ENCODE peak calls at places on chromosome 10, in five cellular contexts. H is NCI-H1417; Y is stimulated activated naive CD8-positive, alpha-beta T cell treated with anti-CD3 and anti-CD28 coated beads, Interleukin-15, Interleukin-2, amounts not matched to agents 100 U/mL and 50 U/mL, for 24 hours; T is breast epithelium; I is ELR. X is an unnamed sample.

GRCh38 chr10:3468919-3469638 is 296.5 kb upstream of the PITRM1 start:
- DNase-seq in H (no peak), I (peak; percentile 93), T (no peak), Y (no peak), X (no peak)

GRCh38 chr10:101400529-101400928 is 46.6 kb downstream of the BTRC start:
- DNase-seq in I (peak; percentile 12), T (no peak), H (no peak), Y (no peak), X (no peak)

GRCh38 chr10:7950981-7951847 is 103.3 kb upstream of the GATA3 start:
- DNase-seq in T (no peak), Y (no peak), H (no peak), I (peak; percentile 28), X (no peak)

GRCh38 chr10:118106426-118106825 is 59.7 kb upstream of the RAB11FIP2 start:
- DNase-seq in I (peak; percentile 45), H (no peak), T (no peak), Y (no peak), X (no peak)

GRCh38 chr10:89382757-89383156 is 4.9 kb downstream of the IFIT1B start:
- DNase-seq in H (no peak), T (no peak), Y (no peak), I (no peak), X (no peak)

GRCh38 chr10:79318369-79318768 is 28.9 kb upstream of the PPIF start:
- DNase-seq in Y (peak; percentile 20), H (no peak), T (no peak), I (no peak), X (no peak)

GRCh38 chr10:16686081-16686902 is 130.9 kb downstream of the RSU1 start:
- DNase-seq in T (no peak), I (no peak), H (no peak), Y (no peak), X (no peak)

GRCh38 chr10:58781873-58782488 is 269.3 kb downstream of the BICC1 start:
- DNase-seq in I (peak; percentile 68), Y (no peak), T (no peak), H (peak; percentile 22), X (peak; percentile 56)

GRCh38 chr10:11114251-11114650 is 96.6 kb downstream of the CELF2 start:
- DNase-seq in T (no peak), Y (no peak), H (no peak), I (no peak), X (no peak)

GRCh38 chr10:84665883-84666463 is 337.6 kb downstream of the CCSER2 start:
- DNase-seq in Y (peak; percentile 37), I (peak; percentile 18), H (no peak), T (no peak), X (no peak)

GRCh38 chr10:118520116-118520742 is 75.2 kb downstream of the PRLHR start:
- DNase-seq in H (no peak), I (no peak), T (no peak), Y (no peak), X (no peak)

GRCh38 chr10:112658900-112659328 is 211.9 kb downstream of the VTI1A start:
- DNase-seq in H (no peak), I (peak; percentile 47), T (no peak), Y (no peak), X (no peak)

GRCh38 chr10:75568721-75569120 is 137.3 kb downstream of the LRMDA start:
- DNase-seq in I (no peak), Y (no peak), H (no peak), T (no peak), X (no peak)

GRCh38 chr10:4686644-4686996 is 139.4 kb upstream of the AKR1E2 start:
- DNase-seq in Y (peak; percentile 16), H (no peak), I (peak; percentile 97), T (no peak), X (no peak)

GRCh38 chr10:87054373-87055295 is 34.5 kb downstream of the FAM25A start:
- DNase-seq in I (peak; percentile 81), Y (peak; percentile 8), T (no peak), H (no peak), X (no peak)

GRCh38 chr10:63633677-63634487 is 112.7 kb downstream of the REEP3 start:
- DNase-seq in I (peak; percentile 64), H (no peak), T (no peak), Y (no peak), X (peak; percentile 35)

GRCh38 chr10:119423911-119424590 is 118.5 kb downstream of the RGS10 start:
- DNase-seq in Y (no peak), H (no peak), I (no peak), T (no peak), X (no peak)

GRCh38 chr10:25174461-25175230 is at the start of gene GPR158:
- DNase-seq in T (peak; percentile 76), I (peak; percentile 58), H (peak; percentile 94), Y (peak; percentile 67), X (peak; percentile 89)

GRCh38 chr10:43595739-43596298 is 10.4 kb upstream of the ZNF485 start:
- DNase-seq in Y (peak; percentile 33), I (peak; percentile 16), T (no peak), H (no peak), X (no peak)

GRCh38 chr10:78899098-78899754 is 169.5 kb upstream of the ZMIZ1 start:
- DNase-seq in I (no peak), H (no peak), T (no peak), Y (no peak), X (no peak)

GRCh38 chr10:35783305-35783838 is 141.3 kb upstream of the FZD8 start:
- DNase-seq in I (peak; percentile 63), H (no peak), Y (no peak), T (no peak), X (no peak)

GRCh38 chr10:1534820-1535219 is 202.5 kb downstream of the ADARB2 start:
- DNase-seq in H (no peak), T (peak; percentile 28), I (no peak), Y (no peak), X (no peak)

GRCh38 chr10:130427216-130427722 is 291.1 kb downstream of the GLRX3 start:
- DNase-seq in H (no peak), Y (no peak), T (no peak), I (no peak), X (no peak)

GRCh38 chr10:43943825-43944360 is 295.2 kb upstream of the ZNF32 start:
- DNase-seq in T (no peak), H (no peak), I (no peak), Y (no peak), X (no peak)

GRCh38 chr10:114874827-114875541 is 53.4 kb downstream of the FHIP2A start:
- DNase-seq in H (no peak), Y (peak; percentile 24), I (no peak), T (no peak), X (no peak)

GRCh38 chr10:132412316-132413192 is 15.6 kb downstream of the PWWP2B start:
- DNase-seq in T (peak; percentile 72), H (no peak), I (no peak), Y (no peak), X (no peak)

GRCh38 chr10:132065491-132066105 is at the start of gene JAKMIP3:
- DNase-seq in Y (no peak), H (peak; percentile 45), T (no peak), I (peak; percentile 85), X (peak; percentile 61)

GRCh38 chr10:100637785-100638184 is 102.0 kb downstream of the HIF1AN start:
- DNase-seq in I (peak; percentile 52), H (no peak), Y (peak; percentile 22), T (no peak), X (no peak)

GRCh38 chr10:114526112-114526496 is 121.8 kb upstream of the AFAP1L2 start:
- DNase-seq in I (no peak), H (no peak), Y (no peak), T (no peak), X (no peak)

GRCh38 chr10:27451054-27451453 is 53.0 kb upstream of the RAB18 start:
- DNase-seq in Y (no peak), T (no peak), I (no peak), H (no peak), X (no peak)

GRCh38 chr10:7275761-7276440 is 134.9 kb downstream of the SFMBT2 start:
- DNase-seq in T (no peak), I (no peak), H (no peak), Y (no peak), X (no peak)

GRCh38 chr10:79098061-79098460 is 29.3 kb downstream of the ZMIZ1 start:
- DNase-seq in H (no peak), Y (no peak), I (no peak), T (no peak), X (no peak)

GRCh38 chr10:4946349-4946717 is 16.9 kb upstream of the AKR1C1 start:
- DNase-seq in Y (no peak), T (no peak), H (no peak), I (no peak), X (no peak)